ENCODE peak calls at places on chromosome 19, in seven cellular contexts. K, I, U, E, L, N and G are unnamed samples.

GRCh38 chr19:2949939-2950285 is 5.1 kb upstream of the ZNF77 start:
- DNase-seq in L (no peak), K (no peak), U (peak), N (no peak), I (peak), E (peak), G (peak)

GRCh38 chr19:13044160-13044853 is 49.0 kb downstream of the NFIX start:
- DNase-seq in K (no peak), E (no peak), N (no peak), I (no peak), L (no peak), U (no peak), G (no peak)

GRCh38 chr19:3095375-3096191 is 1.4 kb downstream of the GNA11 start:
- DNase-seq in U (no peak), K (no peak), E (no peak), I (peak), L (peak), N (no peak), G (peak)

GRCh38 chr19:18657590-18658365 is 20.9 kb downstream of the KLHL26 start:
- DNase-seq in E (peak), N (no peak), K (peak), I (peak), L (no peak), U (peak), G (no peak)

GRCh38 chr19:10830941-10831779 is 4.9 kb downstream of the TMED1 start:
- DNase-seq in L (no peak), K (no peak), U (no peak), E (no peak), N (no peak), I (no peak), G (no peak)

GRCh38 chr19:31548941-31549340 is 199.7 kb upstream of the TSHZ3 start:
- DNase-seq in I (peak), K (peak), E (no peak), U (peak), L (peak), N (no peak), G (no peak)

GRCh38 chr19:18152817-18153554 is at the start of gene PIK3R2:
- DNase-seq in E (peak), L (peak), I (peak), K (peak), U (peak), N (peak), G (peak)

GRCh38 chr19:31356587-31357314 is 7.5 kb upstream of the TSHZ3 start:
- DNase-seq in E (no peak), L (peak), N (no peak), K (peak), I (peak), U (no peak), G (peak)

GRCh38 chr19:8663920-8664670 is 33.7 kb downstream of the NFILZ start:
- DNase-seq in I (peak), L (no peak), E (no peak), N (no peak), K (no peak), U (no peak), G (no peak)

GRCh38 chr19:55257461-55258411 is 1.1 kb downstream of the PPP6R1 start:
- DNase-seq in U (no peak), E (no peak), L (peak), N (no peak), K (peak), I (peak), G (peak)

GRCh38 chr19:42069619-42070293 is at the start of gene GRIK5:
- DNase-seq in L (peak), E (peak), U (no peak), N (no peak), K (no peak), I (no peak), G (no peak)

GRCh38 chr19:310781-311496 is 19.7 kb upstream of the PLPP2 start:
- DNase-seq in U (no peak), E (peak), I (no peak), N (no peak), K (no peak), L (no peak), G (no peak)

GRCh38 chr19:10525636-10526035 is 8.4 kb upstream of the S1PR5 start:
- DNase-seq in E (no peak), N (no peak), I (no peak), U (no peak), L (no peak), K (no peak), G (no peak)

GRCh38 chr19:50514346-50515167 is 844 bp upstream of the ASPDH start:
- DNase-seq in E (no peak), I (no peak), U (no peak), L (no peak), K (no peak), N (no peak), G (no peak)

GRCh38 chr19:10114651-10115391 is 3.3 kb downstream of the P2RY11 start:
- DNase-seq in E (no peak), N (peak), U (peak), I (peak), L (no peak), K (no peak), G (no peak)

GRCh38 chr19:33769208-33769607 is 27.5 kb upstream of the KCTD15 start:
- DNase-seq in I (no peak), N (no peak), L (no peak), U (no peak), K (no peak), E (no peak), G (no peak)

GRCh38 chr19:5926641-5927438 is 12.8 kb downstream of the CAPS start:
- DNase-seq in E (peak), U (no peak), I (no peak), K (peak), N (peak), L (no peak), G (no peak)

GRCh38 chr19:8635422-8635821 is 5.0 kb downstream of the NFILZ start:
- DNase-seq in L (no peak), E (no peak), U (peak), N (no peak), I (no peak), K (no peak), G (no peak)

GRCh38 chr19:18537431-18537830 is 5.9 kb downstream of the FKBP8 start:
- DNase-seq in N (no peak), E (no peak), I (no peak), L (no peak), U (no peak), K (no peak), G (no peak)

GRCh38 chr19:13670846-13671245 is 93.5 kb upstream of the MRI1 start:
- DNase-seq in I (no peak), K (no peak), U (no peak), L (no peak), E (no peak), N (no peak), G (no peak)

GRCh38 chr19:27966390-27966816 is 1246.5 kb downstream of the UQCRFS1 start:
- DNase-seq in L (no peak), E (no peak), N (no peak), U (peak), K (no peak), I (peak), G (peak)

GRCh38 chr19:54191671-54192453 is 754 bp downstream of the TSEN34 start:
- DNase-seq in I (no peak), U (peak), L (no peak), N (no peak), K (peak), E (no peak), G (no peak)

GRCh38 chr19:3061214-3062161 is 807 bp downstream of the TLE5 start:
- DNase-seq in N (no peak), L (peak), I (peak), U (no peak), E (peak), K (peak), G (peak)

GRCh38 chr19:31943305-31943704 is 402.1 kb upstream of the ZNF507 start:
- DNase-seq in L (no peak), E (no peak), U (no peak), K (peak), N (no peak), I (no peak), G (no peak)

GRCh38 chr19:19538077-19538764 is at the start of gene CILP2:
- DNase-seq in E (no peak), U (no peak), N (no peak), L (peak), K (peak), I (no peak), G (peak)

GRCh38 chr19:14559916-14560775 is 11.7 kb downstream of the NDUFB7 start:
- DNase-seq in L (no peak), U (no peak), K (no peak), E (no peak), N (no peak), I (peak), G (no peak)

GRCh38 chr19:10288662-10289166 is 1.0 kb upstream of the ICAM5 start:
- DNase-seq in K (no peak), U (peak), I (peak), E (no peak), L (no peak), N (no peak), G (peak)

GRCh38 chr19:33194884-33195710 is 967 bp downstream of the LRP3 start:
- DNase-seq in I (peak), L (peak), K (peak), U (peak), E (no peak), N (no peak), G (no peak)

GRCh38 chr19:18287836-18288772 is 6.7 kb upstream of the JUND start:
- DNase-seq in I (no peak), L (peak), K (no peak), U (no peak), N (no peak), E (no peak), G (no peak)

GRCh38 chr19:4694211-4694987 is 24.3 kb upstream of the MYDGF start:
- DNase-seq in E (peak), I (peak), U (peak), K (no peak), N (peak), L (peak), G (no peak)
- TF ChIP-seq POLR2A in E (no peak), I (no peak), U (no peak), K (no peak), N (no peak), L (no peak), G (no peak)

GRCh38 chr19:51727349-51727880 is 3.6 kb upstream of the HAS1 start:
- DNase-seq in K (no peak), L (no peak), I (no peak), U (no peak), E (no peak), N (no peak), G (no peak)
- TF ChIP-seq POLR2A in K (no peak), L (no peak), I (no peak), U (no peak), E (no peak), N (no peak), G (no peak)

DNA sequence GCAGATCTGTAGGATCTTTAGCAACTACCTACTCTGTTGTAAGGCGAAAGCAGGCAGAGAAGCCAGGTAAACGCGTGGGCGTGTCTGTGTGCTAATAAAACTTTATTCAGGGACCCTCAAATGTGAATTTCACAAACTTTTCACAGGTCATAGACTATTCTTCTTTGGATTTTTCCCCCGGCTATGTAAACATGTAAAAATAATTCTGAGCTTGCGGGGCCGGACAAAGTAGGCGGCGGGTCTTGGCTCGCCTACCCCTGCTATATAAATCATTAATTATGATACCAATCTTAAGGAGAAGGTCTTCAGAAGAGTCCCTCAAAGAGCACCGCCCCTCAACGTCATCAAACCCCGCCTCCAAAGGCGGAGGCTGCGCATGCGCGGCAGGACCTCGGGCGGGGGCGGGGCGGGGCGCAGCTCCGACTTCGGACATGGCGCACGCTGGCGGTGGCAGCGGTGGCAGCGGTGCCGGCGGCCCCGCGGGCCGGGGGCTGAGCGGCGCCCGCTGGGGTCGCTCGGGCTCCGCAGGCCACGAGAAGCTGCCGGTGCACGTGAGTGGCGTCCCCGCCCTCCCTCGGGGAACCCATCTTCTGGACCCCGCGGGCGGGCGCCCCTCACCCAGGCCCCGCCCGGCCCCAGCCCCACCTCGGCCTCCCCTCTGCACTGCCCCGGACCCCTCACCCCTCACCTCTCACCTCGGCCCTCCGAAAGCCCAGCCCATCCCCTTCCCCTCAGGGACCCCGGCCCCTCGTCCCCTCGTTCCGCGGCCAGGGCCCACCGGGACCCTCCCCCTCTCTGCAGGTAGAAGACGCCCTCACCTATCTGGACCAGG is at the start of gene SIN3B:
- DNase-seq in E (peak), U (peak), I (peak), K (peak), N (no peak), L (peak), G (peak)
- TF ChIP-seq POLR2A in E (peak), U (peak), I (peak), K (no peak), N (no peak), L (peak), G (peak)

GRCh38 chr19:38690832-38691231 is 43.4 kb downstream of the ACTN4 start:
- DNase-seq in N (no peak), L (no peak), U (no peak), E (no peak), K (no peak), I (no peak), G (no peak)

GRCh38 chr19:38690146-38690545 is 42.7 kb downstream of the ACTN4 start:
- DNase-seq in U (no peak), E (no peak), I (no peak), N (no peak), K (no peak), L (no peak), G (no peak)

GRCh38 chr19:38692458-38693379 is 45.3 kb downstream of the ACTN4 start:
- DNase-seq in N (no peak), E (no peak), K (no peak), L (no peak), I (no peak), U (no peak), G (no peak)

GRCh38 chr19:38693380-38694223 is 46.2 kb downstream of the ACTN4 start:
- DNase-seq in I (peak), K (no peak), U (peak), E (no peak), L (peak), N (no peak), G (no peak)

GRCh38 chr19:38691938-38692457 is 44.5 kb downstream of the ACTN4 start:
- DNase-seq in U (peak), E (peak), N (no peak), K (no peak), L (no peak), I (no peak), G (no peak)
- TF ChIP-seq POLR2A in U (no peak), E (peak), N (no peak), K (no peak), L (no peak), I (no peak), G (no peak)

DNA sequence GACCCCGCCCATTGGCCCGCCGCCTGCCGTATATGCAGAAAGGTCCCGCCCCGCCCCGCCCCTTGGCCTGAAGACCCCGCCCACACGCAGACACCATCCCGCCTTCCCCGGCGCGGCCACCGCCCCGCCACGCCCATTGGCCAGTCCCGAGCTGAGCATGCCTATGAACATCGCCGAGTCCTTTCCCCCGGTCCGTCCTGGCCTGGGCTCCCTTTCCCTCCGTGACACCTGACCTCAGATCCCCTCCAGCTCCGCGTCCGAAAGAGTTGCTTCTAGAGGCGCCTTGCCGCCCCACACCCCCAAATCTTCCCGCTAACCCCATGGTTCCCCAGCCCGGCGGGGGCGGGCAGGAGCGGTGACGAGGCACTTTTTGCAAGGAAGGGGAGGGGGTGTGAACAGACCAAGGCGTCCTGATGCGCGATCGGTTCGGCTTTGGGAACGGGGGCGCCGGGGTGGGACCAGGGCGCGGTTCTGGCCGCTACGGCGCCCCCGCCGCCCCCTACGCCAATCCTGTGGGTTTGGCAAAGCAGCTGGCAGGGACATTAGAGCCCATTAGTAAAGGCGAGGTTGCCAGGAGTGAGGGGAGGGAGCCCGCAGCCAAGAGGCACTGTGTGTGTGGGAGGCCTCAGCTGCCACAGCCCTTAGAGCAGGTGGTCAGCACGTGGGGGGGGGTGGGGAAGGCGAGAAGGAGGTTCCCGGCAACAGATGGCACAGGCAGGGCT is 409 bp upstream of the NUMBL start:
- DNase-seq in L (peak), I (peak), N (peak), U (peak), E (peak), K (peak), G (peak)
- TF ChIP-seq POLR2A in L (peak), I (no peak), N (no peak), U (peak), E (no peak), K (no peak), G (peak)

DNA sequence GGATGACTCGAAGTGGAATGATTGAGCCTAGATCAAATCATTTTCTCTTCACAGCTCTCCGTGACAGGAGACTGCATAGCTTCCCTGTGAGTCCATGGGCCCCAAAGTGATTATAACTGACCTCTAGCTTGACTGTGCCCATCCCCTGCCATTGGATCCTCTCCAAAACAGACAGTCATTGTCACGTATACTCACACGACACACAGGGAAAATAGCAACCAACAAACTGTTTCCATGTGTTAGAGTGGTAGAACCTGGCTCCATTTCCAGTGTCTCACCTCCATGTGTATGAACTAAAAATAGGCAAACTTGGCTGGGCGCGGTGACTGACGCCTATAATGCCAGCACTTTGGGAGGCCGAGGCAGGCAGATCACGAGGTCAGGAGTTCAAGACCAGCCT is 48.8 kb upstream of the NPAS1 start:
- DNase-seq in N (no peak), I (no peak), E (no peak), L (no peak), K (no peak), U (no peak), G (no peak)
- TF ChIP-seq POLR2A in N (no peak), I (no peak), E (no peak), L (no peak), K (no peak), U (no peak), G (no peak)

GRCh38 chr19:7098096-7098495 is 28.6 kb downstream of the ZNF557 start:
- DNase-seq in K (no peak), U (no peak), E (no peak), I (peak), L (no peak), N (no peak), G (no peak)

GRCh38 chr19:7099597-7099921 is 30.1 kb downstream of the ZNF557 start:
- DNase-seq in I (no peak), E (no peak), L (no peak), U (no peak), N (no peak), K (no peak), G (no peak)

GRCh38 chr19:7101498-7102253 is 32.2 kb downstream of the ZNF557 start:
- DNase-seq in I (no peak), U (no peak), N (no peak), K (no peak), E (no peak), L (no peak), G (no peak)

GRCh38 chr19:7104783-7105447 is 35.4 kb downstream of the ZNF557 start:
- DNase-seq in L (no peak), U (no peak), N (no peak), I (no peak), E (no peak), K (no peak), G (no peak)

DNA sequence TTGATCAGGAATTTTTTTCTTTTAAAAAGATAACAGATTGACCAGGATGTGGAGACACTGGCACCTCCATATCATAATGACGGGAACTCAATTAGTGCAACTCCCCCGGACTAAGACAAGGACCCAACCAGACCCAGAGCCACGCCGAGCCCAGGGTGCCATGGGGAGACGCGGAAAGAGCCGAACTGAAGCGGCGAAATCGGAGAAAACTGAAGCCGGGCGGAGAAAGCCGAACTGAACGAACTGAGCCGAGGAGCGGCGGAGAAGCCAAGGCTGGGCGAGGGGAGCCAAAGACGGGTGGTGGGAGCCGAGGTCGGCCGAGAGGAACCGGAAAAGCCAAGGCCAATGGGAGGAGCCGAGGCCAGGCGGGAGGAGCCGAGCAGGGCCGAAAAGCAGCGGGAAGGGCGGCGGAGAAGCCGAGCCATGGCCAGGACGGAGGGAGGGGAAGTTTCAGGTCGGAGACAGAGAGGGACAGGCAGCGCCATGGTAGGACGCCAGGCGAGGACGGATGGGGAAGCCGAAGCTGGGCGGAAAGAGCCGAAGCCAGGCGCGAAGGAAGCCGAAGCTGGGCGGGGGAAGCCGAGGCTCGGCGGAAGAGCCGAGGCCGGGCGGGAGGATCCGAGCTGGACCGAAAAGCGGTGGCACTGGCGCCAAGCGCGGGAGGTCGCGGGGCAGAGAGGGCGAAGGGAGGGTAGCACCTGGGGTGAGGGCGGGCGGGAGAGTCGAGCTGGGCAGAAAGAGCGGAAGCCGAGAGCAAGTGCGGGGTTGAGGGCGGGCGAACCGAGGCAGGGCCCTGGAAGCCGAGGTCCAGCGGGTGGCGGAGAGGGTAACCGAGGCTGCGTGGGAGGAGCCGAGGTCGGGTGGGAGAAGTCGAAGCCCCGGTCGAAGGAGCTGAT is 29.4 kb downstream of the ZNF557 start:
- DNase-seq in K (peak), E (peak), N (peak), L (peak), I (peak), U (peak), G (peak)
- TF ChIP-seq POLR2A in K (no peak), E (no peak), N (no peak), L (peak), I (peak), U (peak), G (peak)